ENCODE peak calls at places on chromosomes 3 and 15, in four cellular contexts. V is K562, I is WTC11, K is H1. O is an unnamed sample.

GRCh38 chr15:51368307-51368706 is 26.9 kb downstream of the GLDN start:
- DNase-seq in V (no peak), I (no peak), K (no peak), O (no peak)

GRCh38 chr15:52056001-52056400 is 37.0 kb downstream of the MAPK6 start:
- DNase-seq in V (no peak), I (no peak), K (no peak), O (no peak)

GRCh38 chr3:129286081-129286480 is 7.4 kb downstream of the HMCES start:
- DNase-seq in V (no peak), I (no peak), K (no peak), O (no peak)

GRCh38 chr3:115381573-115381912 is 234.5 kb upstream of the ZBTB20 start:
- DNase-seq in V (no peak), I (no peak), K (no peak), O (no peak)

GRCh38 chr15:63870043-63870394 is 36.3 kb upstream of the HERC1 start:
- DNase-seq in V (no peak), I (no peak), K (no peak), O (no peak)

GRCh38 chr15:63909819-63910437 is 76.2 kb upstream of the HERC1 start:
- DNase-seq in V (no peak), I (no peak), K (no peak), O (no peak)

GRCh38 chr15:90400005-90400758 is 12.1 kb downstream of the IQGAP1 start:
- DNase-seq in V (no peak), I (no peak), K (no peak), O (no peak)

GRCh38 chr3:127688416-127689265 is 15.9 kb downstream of the ABTB1 start:
- DNase-seq in V (no peak), I (peak), K (no peak), O (no peak)

GRCh38 chr15:26882112-26882511 is 15.2 kb downstream of the GABRA5 start:
- DNase-seq in V (peak), I (no peak), K (no peak), O (no peak)

GRCh38 chr15:58526647-58527192 is 94.9 kb downstream of the LIPC start:
- DNase-seq in V (no peak), I (no peak), K (no peak), O (no peak)

GRCh38 chr15:96253137-96253747 is 77.3 kb upstream of the NR2F2 start:
- DNase-seq in V (no peak), I (no peak), K (no peak), O (no peak)

GRCh38 chr15:74497584-74497983 is 36.6 kb upstream of the UBL7 start:
- DNase-seq in V (no peak), I (no peak), K (no peak), O (no peak)

GRCh38 chr3:100650651-100651611 is 41.5 kb downstream of the ADGRG7 start:
- DNase-seq in V (no peak), I (no peak), K (no peak), O (no peak)

GRCh38 chr15:90664650-90665287 is 52.4 kb upstream of the BLM start:
- DNase-seq in V (no peak), I (no peak), K (no peak), O (peak)

GRCh38 chr3:133248389-133248788 is 151.5 kb upstream of the BFSP2 start:
- DNase-seq in V (no peak), I (no peak), K (no peak), O (no peak)

GRCh38 chr15:84725001-84725491 is 9.1 kb upstream of the SEC11A start:
- DNase-seq in V (no peak), I (no peak), K (no peak), O (no peak)

GRCh38 chr3:114454592-114455251 is 160.9 kb downstream of the TIGIT start:
- DNase-seq in V (no peak), I (no peak), K (no peak), O (peak)

DNA sequence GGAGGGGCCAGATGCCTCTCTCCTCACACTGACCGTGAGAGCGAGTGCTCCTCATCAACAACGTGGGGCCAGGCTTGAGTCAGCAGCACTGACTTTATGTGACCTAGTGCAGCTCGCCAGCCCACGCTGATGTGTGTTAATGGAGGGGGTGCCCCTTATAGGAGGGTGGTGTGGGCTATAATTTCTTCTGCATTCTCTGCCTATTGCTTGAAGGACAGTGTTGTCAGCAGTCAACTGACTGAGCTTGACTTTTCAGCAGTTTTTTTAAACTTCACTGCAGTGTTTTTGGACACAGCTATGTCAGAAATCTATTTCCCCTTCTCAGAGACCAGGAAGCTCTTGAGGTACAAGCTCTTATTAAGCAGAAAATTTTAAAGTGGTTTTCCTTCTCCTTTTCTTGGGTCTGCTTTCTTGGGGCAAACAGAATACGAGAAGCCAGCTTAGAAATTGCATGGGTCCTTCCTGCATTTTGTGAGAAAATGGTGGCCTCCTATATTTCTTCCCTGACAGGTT is 304.8 kb upstream of the CTDSPL start:
- DNase-seq in V (no peak), I (no peak), K (no peak), O (no peak)
- TF ChIP-seq CREB1 in V (no peak), I (no peak), K (no peak), O (no peak)

DNA sequence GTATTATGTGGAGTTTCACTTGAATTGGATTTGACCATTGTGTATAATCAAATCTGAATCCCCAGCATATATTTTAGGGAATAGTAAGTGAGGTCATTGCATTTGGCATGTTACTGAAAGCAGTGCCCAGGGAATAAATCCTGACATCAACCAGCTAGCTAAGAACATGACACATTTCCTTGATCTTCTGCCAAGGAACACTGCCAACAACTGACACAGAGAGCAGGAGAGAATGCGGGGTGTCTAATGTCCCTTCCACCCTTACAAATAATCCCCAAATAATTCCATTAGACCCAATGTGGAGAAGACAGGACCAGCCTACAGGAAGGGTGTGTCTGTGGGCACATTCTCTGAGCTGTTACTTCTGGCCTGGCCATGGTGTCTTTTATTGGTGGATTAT is 30.6 kb upstream of the UBE3A start:
- DNase-seq in V (no peak), I (no peak), K (no peak), O (no peak)
- TF ChIP-seq CREB1 in V (no peak), I (no peak), K (no peak), O (no peak)

DNA sequence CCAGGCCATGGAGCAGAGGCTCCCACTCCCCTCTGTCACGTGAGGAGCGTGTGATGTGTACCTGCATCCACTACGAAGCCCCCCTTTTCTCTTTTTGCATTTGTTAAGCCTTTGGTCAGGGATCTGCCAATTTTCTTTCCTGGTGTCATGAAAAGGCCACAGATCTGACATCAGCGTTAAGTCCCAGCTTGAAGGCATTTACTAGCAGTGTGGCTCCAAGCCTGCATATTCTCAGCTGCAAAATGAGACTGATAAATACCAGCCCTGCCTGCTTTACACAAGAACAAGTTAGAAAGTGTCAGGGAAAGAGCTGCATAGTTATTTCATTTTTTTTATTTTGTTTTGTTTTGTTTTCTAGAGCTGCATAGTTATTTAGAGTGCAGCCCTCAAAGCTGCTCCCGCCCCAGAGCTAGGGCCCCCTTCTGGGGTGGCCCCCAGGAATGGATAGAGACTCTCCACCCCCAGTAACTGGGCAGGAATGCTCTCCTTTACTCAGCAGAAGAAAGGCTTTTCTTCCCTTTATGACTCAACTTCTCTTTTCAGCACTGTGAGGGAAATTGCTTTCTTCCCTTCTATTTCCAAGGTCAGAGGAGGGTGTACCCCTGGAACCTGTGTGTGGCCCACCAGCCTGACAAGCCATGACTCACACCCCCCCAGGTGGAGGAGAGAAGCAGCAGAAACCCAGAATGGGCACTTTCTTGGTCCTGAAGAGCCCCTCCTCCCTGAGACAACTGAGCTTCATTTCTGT is 2.5 kb upstream of the ANKRD63 start:
- DNase-seq in V (no peak), I (no peak), K (no peak), O (no peak)
- TF ChIP-seq CREB1 in V (no peak), I (no peak), K (no peak), O (no peak)

DNA sequence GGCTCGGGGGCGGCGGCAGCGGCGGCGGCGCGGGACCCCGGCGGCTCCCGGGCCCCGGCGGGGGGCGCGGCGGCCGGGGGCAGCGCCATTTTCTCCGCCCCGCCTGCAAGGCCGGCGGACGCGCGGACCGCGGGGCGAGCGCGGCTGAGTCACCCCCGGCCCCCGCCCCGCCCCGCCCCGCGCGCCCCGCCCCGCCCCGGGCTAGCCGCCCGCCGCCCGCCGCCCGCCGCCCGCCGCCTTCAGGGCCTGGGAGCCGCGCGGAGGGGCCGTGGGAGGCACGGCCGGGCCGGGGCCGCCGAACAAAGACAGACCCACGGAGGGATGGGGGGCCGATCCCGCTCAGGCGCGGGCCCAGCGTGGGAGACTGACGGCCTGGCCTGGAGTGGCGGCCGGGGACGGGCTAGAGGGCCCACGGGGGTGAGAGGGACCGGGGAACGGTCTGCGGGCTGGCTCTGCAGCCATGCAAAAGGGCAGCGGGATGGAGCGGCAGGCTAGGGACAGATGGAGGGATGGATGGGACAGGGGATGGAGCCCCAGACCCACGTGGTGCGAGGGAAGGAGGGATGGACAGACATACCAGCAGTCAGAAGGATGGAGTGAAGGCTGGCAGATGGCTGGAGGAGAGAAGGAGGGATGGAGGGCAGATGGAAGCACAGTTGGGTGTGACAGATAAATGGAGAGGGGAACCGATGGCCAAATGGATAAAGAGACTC is at the start of gene EIF4E3:
- DNase-seq in V (peak), I (peak), K (peak), O (peak)
- TF ChIP-seq CREB1 in V (no peak), I (no peak), K (no peak), O (no peak)

DNA sequence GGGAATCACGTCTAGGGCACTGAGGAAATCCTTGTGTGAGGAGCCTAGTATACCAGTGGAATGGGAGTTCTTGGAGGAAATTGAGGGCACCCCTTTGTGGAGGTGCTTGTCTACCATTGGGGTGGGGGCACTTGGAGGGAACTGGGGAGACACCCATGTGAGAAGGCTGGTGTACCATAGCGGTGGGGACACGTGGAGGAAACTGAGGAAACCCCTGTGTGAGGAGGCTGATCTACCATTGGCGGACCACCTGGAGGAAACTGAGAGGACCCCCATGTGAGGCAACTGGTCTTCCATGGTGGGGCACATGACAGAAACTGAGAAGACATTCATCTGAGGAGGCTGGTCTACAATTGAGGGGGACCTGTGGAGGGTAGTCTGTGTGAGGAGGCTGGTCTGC is 164.5 kb downstream of the FBLN2 start:
- DNase-seq in V (no peak), I (peak), K (no peak), O (no peak)
- TF ChIP-seq CREB1 in V (no peak), I (no peak), K (no peak), O (no peak)

DNA sequence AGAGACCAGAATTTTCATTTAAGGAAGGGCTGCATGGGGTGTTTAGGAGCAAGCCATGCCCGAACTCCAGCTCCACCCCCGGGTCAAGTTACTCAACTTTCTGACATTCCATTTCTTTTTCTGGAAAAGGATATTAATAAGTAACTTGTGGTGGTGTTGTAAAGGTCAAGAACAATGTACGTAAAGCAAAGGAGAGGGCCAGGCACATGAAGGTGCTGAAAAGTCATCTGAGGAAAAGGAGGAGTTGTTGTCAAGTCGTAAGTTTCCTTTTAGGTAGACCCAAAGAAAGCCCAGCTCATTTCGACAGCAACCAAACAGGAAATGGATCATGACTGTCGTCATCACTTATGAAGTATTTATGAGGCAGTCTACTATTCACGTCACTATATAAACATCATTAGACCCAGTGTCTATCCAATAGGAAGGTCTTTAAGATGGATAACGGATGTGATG is 319.6 kb upstream of the IL12A start:
- DNase-seq in V (no peak), I (no peak), K (no peak), O (no peak)
- TF ChIP-seq CREB1 in V (no peak), I (no peak), K (no peak), O (no peak)